ENCODE peak calls at places on chromosome 19, in nine cellular contexts. W is activated CD4-positive, alpha-beta T cell treated with anti-CD3 and anti-CD28 coated beads for 1 hour; O is stimulated activated CD4-positive, alpha-beta T cell treated with anti-CD3 and anti-CD28 coated beads, Interleukin-15, amount 100 ng/mL, for 1 hour; N is SW 1271; L is HS-27A; P is stimulated activated CD8-positive, alpha-beta memory T cell treated with anti-CD3 and anti-CD28 coated beads, Interleukin-15, amount 100 ng/mL, for 1 hour; A is NCI-H1694; X is mucosa of gallbladder; C is psoas muscle. D is an unnamed sample.

GRCh38 chr19:41415154-41415571 is 12.0 kb downstream of the B3GNT8 start:
- DNase-seq in X (no peak), A (no peak), O (no peak), L (no peak), P (no peak), W (no peak), N (no peak), C (peak; percentile 81), D (no peak)

GRCh38 chr19:4909172-4909896 is at the start of gene UHRF1:
- DNase-seq in L (no peak), W (no peak), N (no peak), X (no peak), O (peak; percentile 38), P (no peak), A (peak; percentile 4), C (no peak), D (no peak)

GRCh38 chr19:49387936-49388372 is at the start of gene KASH5:
- DNase-seq in N (peak; percentile 57), A (no peak), W (peak; percentile 89), P (peak; percentile 75), L (no peak), O (peak; percentile 86), C (peak; percentile 92), X (peak; percentile 90), D (peak; percentile 44)

GRCh38 chr19:47230122-47230920 is 678 bp downstream of the BBC3 start:
- DNase-seq in C (peak; percentile 89), X (peak; percentile 62), L (no peak), A (no peak), O (peak; percentile 72), N (no peak), W (peak; percentile 71), P (peak; percentile 62), D (no peak)

GRCh38 chr19:30046522-30046921 is 104.5 kb downstream of the URI1 start:
- DNase-seq in A (no peak), C (no peak), X (no peak), P (no peak), N (no peak), W (no peak), O (no peak), L (no peak), D (no peak)

GRCh38 chr19:2139385-2140192 is 11.8 kb downstream of the AP3D1 start:
- DNase-seq in P (no peak), O (no peak), C (no peak), N (no peak), A (no peak), W (no peak), X (no peak), L (no peak), D (no peak)

GRCh38 chr19:18294467-18294864 is 13.0 kb upstream of the JUND start:
- DNase-seq in W (peak; percentile 89), L (no peak), X (peak; percentile 76), P (peak; percentile 86), C (peak; percentile 75), N (no peak), A (peak; percentile 46), O (peak; percentile 79), D (peak; percentile 41)

GRCh38 chr19:53158119-53158656 is 665 bp downstream of the ZNF347 start:
- DNase-seq in X (peak; percentile 10), A (no peak), C (peak; percentile 63), W (peak; percentile 11), N (no peak), L (no peak), P (peak; percentile 1), O (peak; percentile 18), D (peak; percentile 20)